ENCODE peak calls at places on chromosomes 5 and 9, in four cellular contexts. One of them, this sample, is unnamed.

GRCh38 chr9:27059907-27060306 is 49.1 kb upstream of the TEK start:
- DNase-seq in colonic mucosa: no peak
- DNase-seq in stimulated activated CD4-positive, alpha-beta T cell treated with anti-CD3 and anti-CD28 coated beads, Interleukin-1b, Interleukin-23, amount 100 ng/mL, for 24 hours: no peak
- DNase-seq in ELR: no peak
- DNase-seq in this sample: no peak

GRCh38 chr5:72121052-72121451 is 13.8 kb downstream of the MAP1B start:
- DNase-seq in colonic mucosa: no peak
- DNase-seq in stimulated activated CD4-positive, alpha-beta T cell treated with anti-CD3 and anti-CD28 coated beads, Interleukin-1b, Interleukin-23, amount 100 ng/mL, for 24 hours: no peak
- DNase-seq in ELR: no peak
- DNase-seq in this sample: no peak

GRCh38 chr5:132437604-132438275 is 52.8 kb downstream of the IRF1 start:
- DNase-seq in colonic mucosa: peak
- DNase-seq in stimulated activated CD4-positive, alpha-beta T cell treated with anti-CD3 and anti-CD28 coated beads, Interleukin-1b, Interleukin-23, amount 100 ng/mL, for 24 hours: no peak
- DNase-seq in ELR: peak
- DNase-seq in this sample: peak

GRCh38 chr5:138463335-138464017 is 1.8 kb upstream of the EGR1 start:
- DNase-seq in colonic mucosa: no peak
- DNase-seq in stimulated activated CD4-positive, alpha-beta T cell treated with anti-CD3 and anti-CD28 coated beads, Interleukin-1b, Interleukin-23, amount 100 ng/mL, for 24 hours: no peak
- DNase-seq in ELR: peak
- DNase-seq in this sample: no peak

GRCh38 chr5:168481330-168481788 is 4.9 kb upstream of the RARS1 start:
- DNase-seq in colonic mucosa: no peak
- DNase-seq in stimulated activated CD4-positive, alpha-beta T cell treated with anti-CD3 and anti-CD28 coated beads, Interleukin-1b, Interleukin-23, amount 100 ng/mL, for 24 hours: no peak
- DNase-seq in ELR: no peak
- DNase-seq in this sample: no peak

GRCh38 chr5:112848116-112848811 is 12.8 kb upstream of the SRP19 start:
- DNase-seq in colonic mucosa: no peak
- DNase-seq in stimulated activated CD4-positive, alpha-beta T cell treated with anti-CD3 and anti-CD28 coated beads, Interleukin-1b, Interleukin-23, amount 100 ng/mL, for 24 hours: no peak
- DNase-seq in ELR: peak
- DNase-seq in this sample: peak

GRCh38 chr9:15885464-15885863 is 332.6 kb downstream of the CCDC171 start:
- DNase-seq in colonic mucosa: no peak
- DNase-seq in stimulated activated CD4-positive, alpha-beta T cell treated with anti-CD3 and anti-CD28 coated beads, Interleukin-1b, Interleukin-23, amount 100 ng/mL, for 24 hours: no peak
- DNase-seq in ELR: no peak
- DNase-seq in this sample: no peak

GRCh38 chr5:57862471-57863282 is 380.1 kb upstream of the ACTBL2 start:
- DNase-seq in colonic mucosa: no peak
- DNase-seq in stimulated activated CD4-positive, alpha-beta T cell treated with anti-CD3 and anti-CD28 coated beads, Interleukin-1b, Interleukin-23, amount 100 ng/mL, for 24 hours: no peak
- DNase-seq in ELR: peak
- DNase-seq in this sample: peak

GRCh38 chr5:159071382-159071781 is 28.3 kb downstream of the EBF1 start:
- DNase-seq in colonic mucosa: no peak
- DNase-seq in stimulated activated CD4-positive, alpha-beta T cell treated with anti-CD3 and anti-CD28 coated beads, Interleukin-1b, Interleukin-23, amount 100 ng/mL, for 24 hours: no peak
- DNase-seq in ELR: no peak
- DNase-seq in this sample: no peak

GRCh38 chr5:36367524-36367923 is 65.8 kb upstream of the RANBP3L start:
- DNase-seq in colonic mucosa: no peak
- DNase-seq in stimulated activated CD4-positive, alpha-beta T cell treated with anti-CD3 and anti-CD28 coated beads, Interleukin-1b, Interleukin-23, amount 100 ng/mL, for 24 hours: no peak
- DNase-seq in ELR: no peak
- DNase-seq in this sample: no peak